ENCODE peak calls at places on chromosome 18, in seven cellular contexts. J is GM12878, E is Peyer's patch, F is H1, S is tibial artery, V is IMR-90, C is adrenal gland. N is an unnamed sample.

GRCh38 chr18:49849331-49850217 is 36.2 kb upstream of the ACAA2 start:
- DNase-seq in J (no peak), C (no peak), F (peak; percentile 64), V (peak; percentile 92), S (no peak), E (peak; percentile 94), N (no peak)

GRCh38 chr18:56302161-56302560 is 336.2 kb downstream of the TXNL1 start:
- DNase-seq in S (no peak), V (no peak), F (no peak), J (no peak), C (no peak), E (no peak), N (no peak)

GRCh38 chr18:48800877-48801727 is 149.7 kb downstream of the SMAD7 start:
- DNase-seq in V (peak; percentile 78), J (peak; percentile 89), S (peak; percentile 70), F (peak; percentile 28), C (peak; percentile 11), E (no peak), N (no peak)

GRCh38 chr18:36333418-36333817 is 35.9 kb downstream of the FHOD3 start:
- DNase-seq in E (no peak), F (no peak), J (no peak), V (peak; percentile 62), S (no peak), C (no peak), N (no peak)

GRCh38 chr18:33567705-33568104 is 10.3 kb upstream of the ASXL3 start:
- DNase-seq in E (no peak), S (no peak), J (no peak), C (no peak), F (no peak), V (no peak), N (no peak)

GRCh38 chr18:30945769-30946168 is 96.8 kb downstream of the DSC3 start:
- DNase-seq in F (no peak), C (no peak), E (no peak), V (no peak), J (no peak), S (no peak), N (no peak)

GRCh38 chr18:44938396-44939036 is 257.8 kb downstream of the SETBP1 start:
- DNase-seq in F (no peak), V (no peak), C (no peak), E (peak; percentile 56), S (no peak), J (no peak), N (no peak)

GRCh38 chr18:33804258-33804657 is 226.2 kb downstream of the ASXL3 start:
- DNase-seq in J (no peak), S (no peak), E (no peak), F (no peak), V (peak; percentile 63), C (no peak), N (no peak)

GRCh38 chr18:48820483-48821250 is 130.1 kb downstream of the SMAD7 start:
- DNase-seq in E (peak; percentile 39), J (peak; percentile 93), F (peak; percentile 42), C (peak; percentile 7), S (peak; percentile 57), V (no peak), N (no peak)

GRCh38 chr18:48866028-48866733 is 84.6 kb downstream of the SMAD7 start:
- DNase-seq in J (no peak), F (no peak), S (peak; percentile 90), E (peak; percentile 56), V (peak; percentile 85), C (peak; percentile 57), N (no peak)

GRCh38 chr18:58046087-58046793 is 2.2 kb downstream of the NEDD4L start:
- DNase-seq in C (no peak), V (no peak), E (no peak), F (no peak), J (no peak), S (no peak), N (no peak)

GRCh38 chr18:23573020-23573419 is 13.3 kb downstream of the NPC1 start:
- DNase-seq in S (no peak), E (no peak), J (no peak), C (no peak), V (no peak), F (no peak), N (no peak)
- H3K4me3 ChIP-seq in S (no peak overlapping the region), E (no peak overlapping the region), J (no peak overlapping the region), C (no peak overlapping the region), V (no peak overlapping the region), F (no peak overlapping the region), N (no peak overlapping the region)

GRCh38 chr18:79516441-79516931 is 120.8 kb downstream of the NFATC1 start:
- DNase-seq in E (peak; percentile 29), C (no peak), S (peak; percentile 28), F (no peak), J (no peak), V (no peak), N (no peak)
- H3K4me1 ChIP-seq in E (no peaks in the 10 kb centered on the region), C (no peaks in the 10 kb centered on the region), S (peaks cover 4% of the 10 kb centered on the region), F (no peaks in the 10 kb centered on the region), J (no peaks in the 10 kb centered on the region), V (no peaks in the 10 kb centered on the region), N (peaks cover 55% of the 10 kb centered on the region)

DNA sequence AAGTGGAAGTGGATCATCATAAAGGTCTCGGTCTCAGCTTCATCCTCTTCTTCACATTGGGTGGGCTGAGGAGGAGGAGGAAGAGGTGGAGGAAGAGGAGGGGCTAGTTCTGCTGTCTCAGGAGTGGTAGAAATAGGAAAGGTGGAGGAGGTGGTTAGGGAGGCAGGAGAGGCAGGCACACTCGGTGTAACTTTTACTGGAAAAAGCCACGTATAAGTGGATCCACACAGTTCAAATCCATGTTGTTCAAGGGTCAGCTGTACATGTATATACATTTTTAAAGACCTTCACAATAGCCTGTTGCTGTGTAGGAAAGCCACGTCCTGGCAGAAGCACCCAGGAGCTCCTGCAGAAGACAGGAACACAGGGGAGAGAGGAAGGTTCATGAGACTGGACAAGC is 110.3 kb upstream of the RAB12 start:
- DNase-seq in V (no peak), J (no peak), S (no peak), F (no peak), E (no peak), C (no peak), N (no peak)
- H3K4me3 ChIP-seq in V (no peak overlapping the region), J (no peak overlapping the region), S (no peak overlapping the region), F (no peak overlapping the region), E (no peak overlapping the region), C (no peak overlapping the region), N (no peak overlapping the region)

DNA sequence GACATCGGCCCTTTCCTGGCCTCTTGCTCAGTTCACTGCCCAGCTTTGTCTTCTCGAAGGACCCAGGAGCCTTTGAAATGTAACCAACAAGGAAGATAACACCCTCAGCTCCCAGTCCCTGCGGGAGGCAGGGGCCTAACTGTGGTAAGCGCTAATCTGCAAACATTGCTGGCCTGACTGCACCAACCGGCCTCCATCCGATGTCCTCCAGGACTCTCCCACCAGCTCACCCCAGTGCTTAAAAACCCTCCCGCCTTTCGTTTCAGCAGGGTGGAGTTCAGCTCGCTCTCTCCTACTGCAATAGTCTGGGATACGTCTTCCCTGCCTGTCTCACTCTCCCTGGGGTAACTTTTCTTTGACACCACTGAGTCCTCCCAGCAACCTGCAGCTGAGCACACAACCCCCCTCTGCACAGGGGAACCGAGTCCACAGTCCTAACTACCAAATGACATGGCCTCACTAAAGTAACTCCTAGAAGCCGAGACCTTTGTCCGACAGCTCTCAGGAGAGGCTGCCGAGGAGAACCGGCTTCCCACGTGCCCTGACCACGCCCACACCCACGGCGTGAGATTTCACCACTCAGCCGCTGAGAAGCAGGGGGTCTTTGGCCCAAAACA is 76.1 kb downstream of the MBP start:
- DNase-seq in J (no peak), E (peak; percentile 74), S (peak; percentile 74), F (no peak), V (no peak), C (no peak), N (no peak)
- H3K4me1 ChIP-seq in J (peaks cover 58% of the 10 kb centered on the region), E (peaks cover 23% of the 10 kb centered on the region), S (peaks cover 11% of the 10 kb centered on the region), F (peaks cover 23% of the 10 kb centered on the region), V (peaks cover 26% of the 10 kb centered on the region), C (peaks cover 4% of the 10 kb centered on the region), N (peaks cover 89% of the 10 kb centered on the region)

DNA sequence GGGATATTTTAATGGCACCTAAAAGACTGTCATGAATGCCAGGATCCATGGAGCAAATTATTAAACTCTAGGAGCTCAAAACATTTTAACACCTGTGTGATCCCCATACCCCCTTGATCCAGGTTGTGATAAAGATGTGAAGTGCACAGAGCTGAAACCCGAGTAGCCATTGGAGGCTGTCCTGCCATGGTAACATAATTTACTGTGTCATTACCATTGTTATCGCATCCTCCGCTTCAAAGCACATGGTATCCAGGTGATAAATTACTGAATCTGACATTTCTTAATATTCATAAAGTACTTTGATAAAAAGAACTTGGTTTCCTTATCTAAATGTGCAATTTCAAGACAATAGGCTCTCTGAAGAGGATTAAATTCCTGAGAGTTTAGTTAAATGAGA is 109.3 kb downstream of the CHST9 start:
- DNase-seq in C (no peak), S (no peak), E (no peak), J (no peak), V (no peak), F (no peak), N (no peak)
- H3K4me3 ChIP-seq in C (no peak overlapping the region), S (no peak overlapping the region), E (no peak overlapping the region), J (no peak overlapping the region), V (no peak overlapping the region), F (no peak overlapping the region), N (no peak overlapping the region)

N was measured in CD8-positive, alpha-beta memory T cell.